ENCODE peak calls at places on chromosomes 3 and 15, in four cellular contexts. L, N, O and J are unnamed samples.

GRCh38 chr3:125161607-125162219 is 50.8 kb downstream of the SLC12A8 start:
- DNase-seq in L (no peak), N (peak), O (no peak), J (no peak)

GRCh38 chr15:63987979-63988378 is 58.3 kb downstream of the DAPK2 start:
- DNase-seq in L (no peak), N (no peak), O (no peak), J (no peak)

GRCh38 chr15:73841756-73842590 is 31.4 kb upstream of the TBC1D21 start:
- DNase-seq in L (no peak), N (peak), O (no peak), J (no peak)

GRCh38 chr15:62337934-62338333 is 172.8 kb upstream of the C2CD4B start:
- DNase-seq in L (no peak), N (no peak), O (no peak), J (no peak)

GRCh38 chr3:127735767-127736693 is 63.3 kb downstream of the ABTB1 start:
- DNase-seq in L (no peak), N (no peak), O (no peak), J (no peak)

GRCh38 chr3:49719214-49719884 is at the start of gene AMIGO3:
- DNase-seq in L (peak), N (peak), O (peak), J (peak)

GRCh38 chr3:66504761-66505641 is 4.2 kb upstream of the LRIG1 start:
- DNase-seq in L (no peak), N (no peak), O (no peak), J (no peak)

GRCh38 chr3:46737320-46737719 is 19.7 kb upstream of the PRSS50 start:
- DNase-seq in L (no peak), N (no peak), O (no peak), J (no peak)

GRCh38 chr3:140573011-140573410 is 104.9 kb upstream of the TRIM42 start:
- DNase-seq in L (no peak), N (no peak), O (no peak), J (no peak)

GRCh38 chr3:64187065-64187959 is 38.0 kb downstream of the PRICKLE2 start:
- DNase-seq in L (peak), N (no peak), O (no peak), J (peak)

GRCh38 chr3:17456036-17456435 is 286.4 kb downstream of the TBC1D5 start:
- DNase-seq in L (no peak), N (no peak), O (no peak), J (no peak)

GRCh38 chr3:32335365-32336122 is 56.1 kb upstream of the CMTM7 start:
- DNase-seq in L (no peak), N (no peak), O (no peak), J (no peak)

GRCh38 chr15:61195116-61196002 is 33.7 kb downstream of the RORA start:
- DNase-seq in L (no peak), N (peak), O (peak), J (peak)

GRCh38 chr3:126661965-126662364 is 7.0 kb upstream of the TXNRD3 start:
- DNase-seq in L (no peak), N (no peak), O (no peak), J (no peak)

GRCh38 chr15:39869251-39869650 is 50.8 kb downstream of the GPR176 start:
- DNase-seq in L (no peak), N (no peak), O (no peak), J (no peak)

GRCh38 chr3:131485116-131485515 is 17.7 kb downstream of the MRPL3 start:
- DNase-seq in L (peak), N (no peak), O (no peak), J (no peak)

GRCh38 chr3:146256851-146257486 is 6.1 kb upstream of the PLSCR4 start:
- DNase-seq in L (peak), N (peak), O (no peak), J (no peak)

GRCh38 chr15:34582461-34583357 is 742 bp downstream of the GOLGA8B start:
- DNase-seq in L (no peak), N (peak), O (no peak), J (peak)

GRCh38 chr3:177538743-177539730 is 341.8 kb upstream of the TBL1XR1 start:
- DNase-seq in L (no peak), N (no peak), O (no peak), J (no peak)

GRCh38 chr15:89998923-89999675 is 2.0 kb upstream of the ZNF710 start:
- DNase-seq in L (no peak), N (no peak), O (no peak), J (no peak)

GRCh38 chr3:31288224-31288623 is 244.5 kb upstream of the STT3B start:
- DNase-seq in L (no peak), N (no peak), O (no peak), J (no peak)

GRCh38 chr15:65416845-65417416 is 5.8 kb downstream of the IGDCC4 start:
- DNase-seq in L (no peak), N (peak), O (no peak), J (peak)

GRCh38 chr3:146374146-146374545 is 95.2 kb downstream of the PLSCR2 start:
- DNase-seq in L (no peak), N (no peak), O (no peak), J (no peak)

GRCh38 chr3:177122183-177122856 is 75.0 kb downstream of the TBL1XR1 start:
- DNase-seq in L (no peak), N (no peak), O (no peak), J (no peak)

GRCh38 chr3:108311797-108312196 is 15.4 kb downstream of the HHLA2 start:
- DNase-seq in L (no peak), N (peak), O (no peak), J (peak)

GRCh38 chr3:27127195-27127594 is 242.0 kb downstream of the NEK10 start:
- DNase-seq in L (no peak), N (no peak), O (no peak), J (no peak)

GRCh38 chr15:75902129-75902557 is 1.5 kb upstream of the FBXO22 start:
- DNase-seq in L (no peak), N (peak), O (no peak), J (peak)

GRCh38 chr3:69088033-69088432 is 3.3 kb downstream of the ARL6IP5 start:
- DNase-seq in L (no peak), N (no peak), O (no peak), J (no peak)

GRCh38 chr3:69085543-69086132 is 901 bp downstream of the ARL6IP5 start:
- DNase-seq in L (no peak), N (peak), O (no peak), J (peak)

GRCh38 chr3:69087030-69087791 is 2.5 kb downstream of the ARL6IP5 start:
- DNase-seq in L (no peak), N (no peak), O (no peak), J (no peak)

GRCh38 chr3:69084668-69085542 is at the start of gene ARL6IP5:
- DNase-seq in L (peak), N (peak), O (peak), J (peak)

GRCh38 chr3:69086133-69086722 is 1.5 kb downstream of the ARL6IP5 start:
- DNase-seq in L (peak), N (peak), O (no peak), J (peak)
- TF ChIP-seq CTCF in L (no peak), N (no peak), O (no peak), J (no peak)

GRCh38 chr15:96583671-96584070 is 253.2 kb downstream of the NR2F2 start:
- DNase-seq in L (no peak), N (no peak), O (no peak), J (no peak)

GRCh38 chr15:96586901-96587300 is 256.4 kb downstream of the NR2F2 start:
- DNase-seq in L (no peak), N (no peak), O (no peak), J (no peak)

GRCh38 chr15:96582473-96582872 is 252.0 kb downstream of the NR2F2 start:
- DNase-seq in L (no peak), N (no peak), O (no peak), J (no peak)

DNA sequence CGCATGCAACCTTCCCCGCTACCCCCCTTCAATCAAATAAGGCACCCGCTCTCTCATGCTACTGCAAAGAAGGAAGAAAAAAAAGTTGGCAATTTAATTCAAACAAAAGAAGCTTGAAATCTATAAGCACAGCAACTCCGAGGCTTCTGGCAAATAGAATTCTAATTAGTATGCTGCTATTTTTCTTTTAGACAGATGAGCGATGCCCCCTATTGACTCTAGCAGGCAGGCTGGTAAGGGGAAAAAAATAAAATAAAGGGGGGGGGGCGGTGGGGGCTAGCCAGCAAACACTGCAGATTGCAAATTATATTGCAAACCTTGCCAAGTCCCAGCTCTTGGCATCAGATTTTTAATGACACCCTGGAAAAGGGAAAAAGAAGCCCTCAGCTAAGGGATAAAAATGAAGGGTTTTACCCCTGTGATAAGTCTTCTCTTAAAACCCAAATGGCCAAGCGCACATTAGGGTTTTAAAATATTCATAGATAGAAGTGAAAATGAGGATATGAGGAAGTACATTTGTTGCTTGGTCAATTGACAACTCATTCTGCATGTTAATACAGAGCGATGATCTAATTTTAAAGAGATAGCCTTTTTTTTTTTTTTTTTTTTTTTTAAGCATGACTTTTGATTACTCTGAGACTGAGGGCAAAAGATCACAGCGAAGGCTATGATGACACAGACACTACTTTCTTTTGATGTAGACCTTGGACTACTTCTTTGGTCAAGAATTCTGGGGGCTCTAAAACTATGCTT is 255.3 kb downstream of the NR2F2 start:
- DNase-seq in L (no peak), N (peak), O (no peak), J (no peak)
- TF ChIP-seq CTCF in L (peak), N (peak), O (peak), J (no peak)

DNA sequence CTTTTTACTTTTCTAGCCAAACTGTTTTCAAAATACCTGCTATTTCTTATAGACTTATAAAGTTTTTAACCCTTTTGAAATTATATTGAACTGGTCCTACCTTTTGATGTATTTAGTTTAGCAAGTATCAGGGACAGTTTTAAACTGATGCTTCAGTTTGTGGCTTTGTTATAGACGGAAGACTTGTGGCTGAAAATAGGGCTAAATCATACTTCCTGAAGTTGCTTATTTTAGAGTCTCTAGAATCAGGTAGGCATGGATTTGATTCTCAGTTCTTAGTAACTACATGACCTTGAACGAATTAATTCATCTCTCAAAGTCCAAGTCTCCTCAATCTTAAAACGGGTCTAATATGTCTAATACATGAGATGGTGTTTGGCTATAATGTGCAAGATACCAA is 322.8 kb downstream of the RAP2B start:
- DNase-seq in L (no peak), N (no peak), O (no peak), J (no peak)
- TF ChIP-seq CTCF in L (no peak), N (no peak), O (no peak), J (no peak)

DNA sequence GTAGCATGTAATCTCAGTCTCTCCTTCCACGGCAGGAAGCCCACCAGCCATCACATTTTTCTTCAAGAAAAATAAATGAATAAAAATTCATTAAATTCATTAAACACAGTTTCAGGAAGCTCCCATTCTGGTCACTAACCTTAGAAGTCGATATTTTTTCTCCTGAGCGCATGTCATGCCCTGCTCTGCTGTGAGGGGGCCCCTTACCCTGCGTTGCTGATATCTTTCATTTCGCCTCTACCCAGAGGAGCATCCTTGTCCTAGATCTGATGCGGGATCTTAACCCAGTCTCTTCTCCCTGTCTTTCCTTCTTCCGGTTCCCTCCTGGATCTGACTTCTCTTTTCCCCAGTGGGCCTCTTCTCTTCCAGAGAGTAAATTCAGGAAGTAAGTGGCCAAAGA is 1.3 kb upstream of the ILDR1 start:
- DNase-seq in L (no peak), N (no peak), O (no peak), J (no peak)
- TF ChIP-seq CTCF in L (no peak), N (no peak), O (no peak), J (no peak)

GRCh38 chr15:47961401-47962090 is 159.2 kb upstream of the SLC24A5 start:
- DNase-seq in L (no peak), N (no peak), O (no peak), J (no peak)

GRCh38 chr15:47964229-47964628 is 156.6 kb upstream of the SLC24A5 start:
- DNase-seq in L (no peak), N (no peak), O (no peak), J (no peak)

GRCh38 chr15:47965297-47965696 is 155.5 kb upstream of the SLC24A5 start:
- DNase-seq in L (no peak), N (peak), O (no peak), J (no peak)

GRCh38 chr15:47959617-47960398 is 161.0 kb upstream of the SLC24A5 start:
- DNase-seq in L (no peak), N (no peak), O (no peak), J (no peak)

DNA sequence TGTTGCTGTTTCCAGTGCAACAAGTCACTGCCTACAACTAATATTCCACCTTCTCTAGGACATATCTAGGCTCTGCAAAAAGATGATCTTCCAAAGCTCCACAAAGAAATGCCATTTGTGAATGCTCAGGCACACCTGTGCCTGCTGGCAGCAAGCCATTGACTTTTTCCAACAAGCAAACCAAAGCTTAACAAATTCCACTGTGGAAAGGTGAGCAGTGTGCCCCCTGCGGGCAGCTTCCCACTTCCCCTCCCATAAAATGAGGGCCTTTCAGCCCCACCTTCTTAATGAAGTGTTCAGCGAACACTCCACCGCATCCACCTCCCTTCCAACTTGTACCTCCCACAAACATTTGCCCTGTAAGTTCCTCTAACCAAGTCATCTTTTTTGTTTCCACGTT is 157.5 kb upstream of the SLC24A5 start:
- DNase-seq in L (no peak), N (no peak), O (no peak), J (no peak)
- TF ChIP-seq CTCF in L (no peak), N (peak), O (no peak), J (no peak)